ENCODE peak calls at places on chromosomes 3 and 15, in seven cellular contexts. Y is dorsolateral prefrontal cortex, Q is RWPE1, S is colonic mucosa, D is brain microvascular endothelial cell, F is right lobe of liver, R is endodermal cell. K is an unnamed sample.

GRCh38 chr15:83733206-83733605 is 79.3 kb downstream of the ADAMTSL3 start:
- DNase-seq in Y (no peak), Q (peak; percentile 97), S (no peak), D (peak; percentile 64), F (no peak), R (peak; percentile 57), K (peak; percentile 64)

GRCh38 chr3:198080521-198081384 is 120.7 kb downstream of the LMLN start:
- DNase-seq in Y (peak; percentile 51), Q (peak; percentile 43), S (peak; percentile 56), D (peak; percentile 48), F (peak; percentile 85), R (peak; percentile 95), K (peak; percentile 87)

GRCh38 chr3:99128740-99129505 is 227.4 kb upstream of the DCBLD2 start:
- DNase-seq in Y (no peak), Q (peak; percentile 80), S (no peak), D (peak; percentile 96), F (no peak), R (no peak), K (peak; percentile 6)

GRCh38 chr15:59892995-59893394 is 111.1 kb upstream of the FOXB1 start:
- DNase-seq in Y (no peak), Q (peak; percentile 48), S (no peak), D (peak; percentile 17), F (no peak), R (peak; percentile 73), K (peak; percentile 32)

GRCh38 chr3:173912126-173912525 is 514.6 kb downstream of the NLGN1 start:
- DNase-seq in Y (no peak), Q (no peak), S (no peak), D (no peak), F (no peak), R (no peak), K (no peak)

GRCh38 chr3:127044996-127045395 is 62.1 kb downstream of the PLXNA1 start:
- DNase-seq in Y (no peak), Q (peak; percentile 46), S (no peak), D (no peak), F (peak; percentile 30), R (peak; percentile 76), K (peak; percentile 66)

GRCh38 chr15:84731774-84732173 is 15.8 kb upstream of the SEC11A start:
- DNase-seq in Y (no peak), Q (no peak), S (no peak), D (peak; percentile 28), F (no peak), R (no peak), K (no peak)

GRCh38 chr3:127488740-127489139 is 101.8 kb downstream of the TPRA1 start:
- DNase-seq in Y (no peak), Q (no peak), S (peak; percentile 1), D (no peak), F (peak; percentile 21), R (peak; percentile 13), K (no peak)

GRCh38 chr3:133283958-133284807 is 115.7 kb upstream of the BFSP2 start:
- DNase-seq in Y (no peak), Q (no peak), S (no peak), D (no peak), F (no peak), R (peak; percentile 81), K (no peak)

GRCh38 chr3:3170998-3171397 is 8.5 kb downstream of the CRBN start:
- DNase-seq in Y (no peak), Q (no peak), S (no peak), D (no peak), F (no peak), R (no peak), K (no peak)

GRCh38 chr15:48016865-48017264 is 103.9 kb upstream of the SLC24A5 start:
- DNase-seq in Y (no peak), Q (no peak), S (no peak), D (no peak), F (no peak), R (no peak), K (no peak)

GRCh38 chr3:25594007-25594502 is 70.7 kb downstream of the TOP2B start:
- DNase-seq in Y (no peak), Q (peak; percentile 5), S (no peak), D (peak; percentile 70), F (no peak), R (peak; percentile 58), K (peak; percentile 35)

GRCh38 chr3:125023833-125024560 is 31.8 kb downstream of the HEG1 start:
- DNase-seq in Y (no peak), Q (no peak), S (no peak), D (no peak), F (no peak), R (no peak), K (no peak)

GRCh38 chr3:55226696-55227095 is 260.4 kb downstream of the WNT5A start:
- DNase-seq in Y (no peak), Q (no peak), S (no peak), D (no peak), F (no peak), R (no peak), K (no peak)

GRCh38 chr3:45232531-45232930 is 6.4 kb upstream of the TMEM158 start:
- DNase-seq in Y (no peak), Q (no peak), S (no peak), D (no peak), F (no peak), R (no peak), K (no peak)

GRCh38 chr3:170383567-170383966 is 26.1 kb downstream of the SKIL start:
- DNase-seq in Y (no peak), Q (no peak), S (no peak), D (peak; percentile 59), F (no peak), R (no peak), K (no peak)

GRCh38 chr15:80839764-80840130 is 60.6 kb downstream of the CEMIP start:
- DNase-seq in Y (no peak), Q (no peak), S (peak; percentile 47), D (no peak), F (no peak), R (no peak), K (no peak)

GRCh38 chr3:106957021-106957420 is 420.2 kb upstream of the CCDC54 start:
- DNase-seq in Y (no peak), Q (no peak), S (no peak), D (peak; percentile 30), F (no peak), R (no peak), K (no peak)

GRCh38 chr3:43559961-43560360 is 61.9 kb downstream of the ANO10 start:
- DNase-seq in Y (no peak), Q (no peak), S (no peak), D (no peak), F (no peak), R (no peak), K (no peak)

GRCh38 chr3:128390867-128391266 is 75.8 kb downstream of the DNAJB8 start:
- DNase-seq in Y (no peak), Q (no peak), S (no peak), D (no peak), F (no peak), R (no peak), K (no peak)

DNA sequence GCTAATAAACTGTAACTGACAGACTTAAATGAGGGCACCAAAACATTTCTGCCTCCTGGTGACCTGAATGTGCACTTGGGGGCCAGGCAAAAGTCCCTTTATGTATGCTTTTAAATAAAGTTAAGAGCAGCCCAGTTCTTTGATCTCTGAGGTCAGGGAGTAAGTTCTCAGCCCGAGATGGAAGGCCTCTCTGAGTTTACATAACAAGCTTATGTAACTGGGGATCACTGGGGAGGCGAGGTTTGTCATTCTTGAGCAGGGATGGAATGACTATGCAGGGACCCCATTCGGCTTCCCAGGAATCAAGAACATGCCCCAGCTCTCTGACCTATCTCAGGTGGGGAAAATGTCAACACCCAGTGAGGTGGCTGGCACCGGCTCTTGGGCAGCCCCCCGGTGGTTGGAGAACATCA is 198.7 kb upstream of the BHLHE40 start:
- DNase-seq in Y (no peak), Q (no peak), S (no peak), D (no peak), F (no peak), R (no peak), K (no peak)
- TF ChIP-seq CTCF in Y (no peak), Q (no peak), S (no peak), D (no peak), F (no peak), R (peak; percentile 38), K (no peak)

DNA sequence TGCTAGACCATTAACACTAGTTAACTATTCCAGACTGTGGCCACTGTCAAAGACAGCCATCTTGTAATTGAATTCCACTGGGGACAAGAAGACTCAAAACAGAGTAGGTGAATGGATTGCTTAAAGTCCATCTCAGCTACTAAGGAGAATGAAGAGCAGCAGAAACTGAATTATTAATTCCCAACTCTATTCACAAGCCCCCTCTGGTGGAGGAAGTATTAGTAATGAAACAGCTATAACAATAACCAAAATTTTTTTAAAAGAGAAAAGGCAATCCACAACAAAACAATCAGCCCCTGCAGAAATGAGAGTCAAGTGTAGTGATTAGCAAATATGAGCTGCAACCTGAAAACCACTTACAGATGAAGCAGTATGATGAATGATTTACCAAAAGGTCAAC is 302.8 kb downstream of the FHIT start:
- DNase-seq in Y (no peak), Q (no peak), S (no peak), D (peak; percentile 28), F (no peak), R (no peak), K (no peak)
- TF ChIP-seq CTCF in Y (no peak), Q (no peak), S (no peak), D (peak; percentile 43), F (peak; percentile 21), R (peak; percentile 53), K (no peak)

GRCh38 chr15:65981837-65982696 is 112.8 kb downstream of the RAB11A start:
- DNase-seq in Y (peak; percentile 54), Q (peak; percentile 85), S (peak; percentile 67), D (no peak), F (no peak), R (peak; percentile 96), K (peak; percentile 78)
- TF ChIP-seq CTCF in Y (peak; percentile 39), Q (peak; percentile 17), S (no peak), D (peak; percentile 11), F (no peak), R (peak; percentile 77), K (peak; percentile 52)

GRCh38 chr3:12992629-12993021 is 80.6 kb downstream of the IQSEC1 start:
- DNase-seq in Y (no peak), Q (no peak), S (no peak), D (no peak), F (no peak), R (no peak), K (no peak)

GRCh38 chr3:12993623-12994356 is 79.4 kb downstream of the IQSEC1 start:
- DNase-seq in Y (no peak), Q (no peak), S (peak; percentile 32), D (no peak), F (no peak), R (peak; percentile 81), K (no peak)

GRCh38 chr3:12991861-12992281 is 81.4 kb downstream of the IQSEC1 start:
- DNase-seq in Y (no peak), Q (no peak), S (no peak), D (no peak), F (no peak), R (peak; percentile 53), K (no peak)

GRCh38 chr3:12994357-12994606 is 78.9 kb downstream of the IQSEC1 start:
- DNase-seq in Y (no peak), Q (no peak), S (peak; percentile 71), D (no peak), F (peak; percentile 54), R (no peak), K (peak; percentile 50)

DNA sequence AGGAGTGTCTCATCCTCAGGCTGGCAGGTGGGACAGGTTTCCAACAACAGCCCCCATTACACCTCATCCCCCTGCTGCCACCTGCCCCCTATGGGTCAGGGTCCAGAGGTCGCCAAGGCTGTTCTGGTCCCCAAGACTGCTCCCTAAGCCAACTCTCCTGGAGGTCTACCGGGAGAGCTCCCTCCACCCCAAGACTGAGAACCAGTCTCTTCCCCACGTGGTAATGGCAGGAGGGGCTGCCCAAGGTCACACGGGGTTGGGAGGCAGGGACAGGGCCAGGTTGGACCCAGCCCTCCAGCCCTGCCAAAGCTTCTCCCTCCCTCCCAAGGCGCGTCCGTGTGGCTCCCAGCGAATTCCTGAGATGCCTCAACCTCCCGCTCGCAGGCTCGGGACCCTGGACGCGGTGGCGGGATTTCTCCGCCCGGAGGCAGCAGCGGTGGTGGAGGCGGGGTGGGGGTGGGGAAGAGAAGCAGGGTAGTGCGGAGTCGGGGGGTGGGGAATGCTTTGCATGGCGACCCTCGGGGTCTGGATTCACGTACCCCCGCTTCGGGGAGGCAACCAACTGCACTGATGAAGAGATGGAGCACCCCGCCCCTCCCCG is 80.1 kb downstream of the IQSEC1 start:
- DNase-seq in Y (no peak), Q (no peak), S (peak; percentile 42), D (no peak), F (no peak), R (peak; percentile 94), K (no peak)
- TF ChIP-seq CTCF in Y (no peak), Q (no peak), S (no peak), D (no peak), F (no peak), R (peak; percentile 58), K (no peak)

K was measured in Calu3.